ENCODE peak calls at places on chromosome 3, in four cellular contexts. X is brain microvascular endothelial cell, W is AG09309, Q is AG10803. N is an unnamed sample.

GRCh38 chr3:127454051-127454450 is 136.5 kb downstream of the TPRA1 start:
- DNase-seq in W (no peak), Q (no peak), X (no peak), N (no peak)

GRCh38 chr3:17674082-17674686 is 68.2 kb downstream of the TBC1D5 start:
- DNase-seq in Q (no peak), X (no peak), W (no peak), N (no peak)

GRCh38 chr3:125061170-125061569 is 5.4 kb upstream of the HEG1 start:
- DNase-seq in X (no peak), W (no peak), Q (peak; percentile 85), N (no peak)

GRCh38 chr3:106367496-106367895 is 498.7 kb upstream of the CBLB start:
- DNase-seq in Q (no peak), W (no peak), X (no peak), N (no peak)

GRCh38 chr3:149339931-149340309 is 6.5 kb upstream of the TM4SF18 start:
- DNase-seq in Q (peak; percentile 98), X (peak; percentile 97), W (peak; percentile 89), N (no peak)

GRCh38 chr3:186261638-186262037 is 100.4 kb downstream of the DGKG start:
- DNase-seq in X (no peak), W (no peak), Q (no peak), N (no peak)

GRCh38 chr3:102530443-102531195 is 95.8 kb downstream of the ZPLD1 start:
- DNase-seq in X (peak; percentile 7), Q (peak; percentile 6), W (no peak), N (no peak)

GRCh38 chr3:174767853-174768382 is 91.2 kb upstream of the NAALADL2 start:
- DNase-seq in X (peak; percentile 88), Q (no peak), W (no peak), N (no peak)

GRCh38 chr3:14296352-14296751 is 106.1 kb upstream of the SLC6A6 start:
- DNase-seq in W (no peak), X (no peak), Q (no peak), N (no peak)

GRCh38 chr3:174495928-174496327 is 363.2 kb upstream of the NAALADL2 start:
- DNase-seq in X (peak; percentile 40), Q (peak; percentile 13), W (no peak), N (no peak)

GRCh38 chr3:133856316-133856715 is 39.4 kb downstream of the RAB6B start:
- DNase-seq in W (no peak), X (peak; percentile 6), Q (no peak), N (no peak)

GRCh38 chr3:189404797-189405484 is 226.2 kb upstream of the TP63 start:
- DNase-seq in W (no peak), Q (no peak), X (no peak), N (no peak)

GRCh38 chr3:132907293-132907692 is 130.9 kb upstream of the TMEM108 start:
- DNase-seq in Q (no peak), W (no peak), X (no peak), N (no peak)

GRCh38 chr3:177211503-177212277 is 14.4 kb upstream of the TBL1XR1 start:
- DNase-seq in X (no peak), W (no peak), Q (no peak), N (no peak)

GRCh38 chr3:154188846-154189245 is 67.7 kb downstream of the ARHGEF26 start:
- DNase-seq in X (no peak), Q (no peak), W (no peak), N (no peak)

GRCh38 chr3:102143536-102143935 is 291.3 kb upstream of the ZPLD1 start:
- DNase-seq in X (no peak), W (no peak), Q (no peak), N (no peak)

GRCh38 chr3:39870706-39871105 is 61.3 kb downstream of the MYRIP start:
- DNase-seq in W (no peak), Q (no peak), X (no peak), N (no peak)

GRCh38 chr3:101873619-101874018 is 24.3 kb downstream of the NFKBIZ start:
- DNase-seq in Q (no peak), W (no peak), X (no peak), N (no peak)

GRCh38 chr3:81198766-81199165 is 562.7 kb downstream of the GBE1 start:
- DNase-seq in X (no peak), W (no peak), Q (no peak), N (no peak)

GRCh38 chr3:99319961-99320360 is 318.4 kb upstream of the COL8A1 start:
- DNase-seq in W (peak; percentile 77), Q (peak; percentile 95), X (peak; percentile 78), N (no peak)

GRCh38 chr3:1477669-1478068 is 384.8 kb downstream of the CNTN6 start:
- DNase-seq in Q (no peak), X (no peak), W (no peak), N (no peak)

GRCh38 chr3:31817411-31817966 is 163.6 kb downstream of the OSBPL10 start:
- DNase-seq in W (no peak), Q (no peak), X (no peak), N (no peak)

GRCh38 chr3:81426826-81427565 is 334.4 kb downstream of the GBE1 start:
- DNase-seq in W (no peak), X (no peak), Q (no peak), N (no peak)

GRCh38 chr3:46860381-46861292 is 2.6 kb downstream of the MYL3 start:
- DNase-seq in X (no peak), Q (no peak), W (no peak), N (no peak)

GRCh38 chr3:154050766-154051165 is 70.4 kb upstream of the ARHGEF26 start:
- DNase-seq in W (no peak), Q (peak; percentile 32), X (no peak), N (no peak)

GRCh38 chr3:193803288-193803687 is 210.3 kb downstream of the OPA1 start:
- DNase-seq in W (no peak), Q (no peak), X (no peak), N (no peak)

GRCh38 chr3:62368705-62369475 is 4.5 kb downstream of the FEZF2 start:
- DNase-seq in Q (no peak), W (no peak), X (no peak), N (no peak)

GRCh38 chr3:116939091-116939490 is 229.5 kb downstream of the TUSC7 start:
- DNase-seq in X (no peak), W (no peak), Q (no peak), N (no peak)

GRCh38 chr3:89622063-89622700 is 514.8 kb downstream of the EPHA3 start:
- DNase-seq in W (no peak), X (no peak), Q (no peak), N (no peak)

GRCh38 chr3:30384546-30385072 is 221.8 kb upstream of the TGFBR2 start:
- DNase-seq in X (no peak), W (no peak), Q (no peak), N (no peak)

GRCh38 chr3:181716916-181717315 is 5.2 kb downstream of the SOX2 start:
- DNase-seq in Q (no peak), W (no peak), X (no peak), N (no peak)

GRCh38 chr3:171285287-171285686 is 174.9 kb downstream of the TNIK start:
- DNase-seq in W (no peak), X (no peak), Q (no peak), N (no peak)

GRCh38 chr3:123764642-123765041 is 119.5 kb downstream of the MYLK start:
- DNase-seq in W (no peak), X (no peak), Q (no peak), N (no peak)

GRCh38 chr3:61624300-61624699 is 62.9 kb downstream of the PTPRG start:
- DNase-seq in W (no peak), Q (no peak), X (no peak), N (no peak)

GRCh38 chr3:70071138-70071537 is 71.6 kb downstream of the SAMMSON start:
- DNase-seq in Q (no peak), W (no peak), X (no peak), N (no peak)
- H3K4me3 ChIP-seq in Q (no peak overlapping the region), W (no peak overlapping the region), X (no peak overlapping the region), N (no peak overlapping the region)

GRCh38 chr3:196525141-196525540 is 10.0 kb upstream of the SMCO1 start:
- DNase-seq in W (no peak), Q (no peak), X (no peak), N (no peak)

GRCh38 chr3:196524527-196524926 is 9.4 kb upstream of the SMCO1 start:
- DNase-seq in X (no peak), W (no peak), Q (no peak), N (no peak)

GRCh38 chr3:196533260-196533681 is 18.1 kb upstream of the SMCO1 start:
- DNase-seq in Q (no peak), W (no peak), X (peak; percentile 56), N (no peak)

GRCh38 chr3:196531418-196531817 is 16.3 kb upstream of the SMCO1 start:
- DNase-seq in X (no peak), W (no peak), Q (no peak), N (no peak)

GRCh38 chr3:196528639-196529233 is 13.6 kb upstream of the SMCO1 start:
- DNase-seq in W (no peak), X (peak; percentile 50), Q (peak; percentile 50), N (peak; percentile 13)
- H3K4me3 ChIP-seq in W (peak overlapping the region; percentile 11), X (peak overlapping the region; percentile 54), Q (peak overlapping the region; percentile 54), N (peak overlapping the region; percentile 57)

GRCh38 chr3:138348950-138349739 is 766 bp downstream of the MRAS start:
- DNase-seq in W (no peak), X (no peak), Q (peak; percentile 37), N (no peak)

GRCh38 chr3:138349926-138350665 is 1.7 kb downstream of the MRAS start:
- DNase-seq in X (no peak), W (no peak), Q (peak; percentile 38), N (no peak)

GRCh38 chr3:138348107-138348949 is at the start of gene MRAS:
- DNase-seq in X (peak; percentile 46), Q (peak; percentile 83), W (peak; percentile 33), N (peak; percentile 28)

GRCh38 chr3:138351916-138352555 is 3.7 kb downstream of the MRAS start:
- DNase-seq in Q (no peak), W (no peak), X (no peak), N (no peak)

GRCh38 chr3:138351151-138351550 is 2.8 kb downstream of the MRAS start:
- DNase-seq in X (no peak), Q (no peak), W (no peak), N (no peak)
- H3K4me3 ChIP-seq in X (no peak overlapping the region), Q (no peak overlapping the region), W (no peak overlapping the region), N (no peak overlapping the region)

GRCh38 chr3:48426401-48426909 is 3.4 kb downstream of the PLXNB1 start:
- DNase-seq in W (no peak), X (no peak), Q (no peak), N (no peak)

GRCh38 chr3:48423241-48423882 is 6.5 kb downstream of the PLXNB1 start:
- DNase-seq in X (no peak), W (no peak), Q (no peak), N (no peak)

GRCh38 chr3:48426944-48427629 is 2.8 kb downstream of the PLXNB1 start:
- DNase-seq in W (no peak), X (no peak), Q (peak; percentile 31), N (no peak)

GRCh38 chr3:48423883-48424695 is 5.8 kb downstream of the PLXNB1 start:
- DNase-seq in Q (no peak), X (no peak), W (no peak), N (no peak)

GRCh38 chr3:48425281-48425812 is 4.5 kb downstream of the PLXNB1 start:
- DNase-seq in X (no peak), W (no peak), Q (no peak), N (no peak)
- H3K4me3 ChIP-seq in X (no peak overlapping the region), W (no peak overlapping the region), Q (no peak overlapping the region), N (no peak overlapping the region)

GRCh38 chr3:51190827-51191226 is 194.3 kb upstream of the MANF start:
- DNase-seq in W (no peak), X (no peak), Q (no peak), N (no peak)
- H3K4me3 ChIP-seq in W (no peak overlapping the region), X (no peak overlapping the region), Q (no peak overlapping the region), N (no peak overlapping the region)

N was measured in naive thymus-derived CD4-positive, alpha-beta T cell.